ENCODE peak calls at places on chromosomes 2 and 18, in seven cellular contexts. B, D, J, S, V, I and H are unnamed samples.

GRCh38 chr18:8814206-8814605 is 108.8 kb downstream of the MTCL1 start:
- DNase-seq in B (no peak), D (no peak), J (no peak), S (no peak), V (peak; percentile 19), I (no peak), H (no peak)

GRCh38 chr2:69946351-69947077 is 14.9 kb downstream of the ASPRV1 start:
- DNase-seq in B (no peak), D (peak; percentile 44), J (peak; percentile 60), S (no peak), V (peak; percentile 64), I (no peak), H (no peak)

GRCh38 chr2:187360286-187360685 is 87.8 kb downstream of the CALCRL start:
- DNase-seq in B (no peak), D (no peak), J (no peak), S (no peak), V (peak; percentile 70), I (no peak), H (no peak)

GRCh38 chr2:239326831-239327535 is 73.8 kb downstream of the HDAC4 start:
- DNase-seq in B (no peak), D (no peak), J (no peak), S (peak; percentile 80), V (peak; percentile 33), I (no peak), H (no peak)

GRCh38 chr2:163462993-163463392 is 272.8 kb downstream of the FIGN start:
- DNase-seq in B (no peak), D (no peak), J (no peak), S (no peak), V (no peak), I (no peak), H (no peak)

GRCh38 chr2:3179208-3179607 is 198.4 kb downstream of the EIPR1 start:
- DNase-seq in B (no peak), D (peak; percentile 32), J (no peak), S (no peak), V (no peak), I (no peak), H (no peak)

GRCh38 chr2:82316573-82317371 is 2012.2 kb upstream of the LRRTM1 start:
- DNase-seq in B (no peak), D (no peak), J (no peak), S (no peak), V (no peak), I (no peak), H (no peak)

GRCh38 chr2:162333968-162334367 is 10.0 kb upstream of the GCA start:
- DNase-seq in B (no peak), D (peak; percentile 38), J (no peak), S (no peak), V (peak; percentile 36), I (no peak), H (no peak)

GRCh38 chr2:174485763-174486613 is 841 bp downstream of the GPR155 start:
- DNase-seq in B (peak; percentile 30), D (peak; percentile 36), J (no peak), S (no peak), V (peak; percentile 47), I (no peak), H (peak; percentile 30)

GRCh38 chr2:54308186-54308585 is 52.2 kb upstream of the TSPYL6 start:
- DNase-seq in B (no peak), D (no peak), J (no peak), S (no peak), V (no peak), I (no peak), H (no peak)

GRCh38 chr2:99398303-99398702 is 61.1 kb downstream of the EIF5B start:
- DNase-seq in B (no peak), D (no peak), J (no peak), S (no peak), V (no peak), I (no peak), H (no peak)

GRCh38 chr2:148876589-148877402 is 1.8 kb downstream of the KIF5C start:
- DNase-seq in B (no peak), D (peak; percentile 20), J (no peak), S (peak; percentile 55), V (no peak), I (peak; percentile 24), H (peak; percentile 18)

GRCh38 chr18:46461993-46462392 is 195.0 kb downstream of the LOXHD1 start:
- DNase-seq in B (no peak), D (no peak), J (no peak), S (no peak), V (no peak), I (no peak), H (no peak)

GRCh38 chr18:6601241-6601640 is 128.3 kb upstream of the ARHGAP28 start:
- DNase-seq in B (no peak), D (no peak), J (no peak), S (no peak), V (no peak), I (no peak), H (no peak)

GRCh38 chr2:188369365-188369764 is 77.7 kb downstream of the GULP1 start:
- DNase-seq in B (no peak), D (peak; percentile 21), J (peak; percentile 26), S (no peak), V (peak; percentile 70), I (no peak), H (no peak)

GRCh38 chr2:72931280-72931910 is 14.1 kb downstream of the EMX1 start:
- DNase-seq in B (no peak), D (no peak), J (no peak), S (peak; percentile 19), V (peak; percentile 51), I (no peak), H (peak; percentile 4)

GRCh38 chr2:173815778-173816177 is 149.4 kb downstream of the SP3 start:
- DNase-seq in B (no peak), D (no peak), J (no peak), S (no peak), V (no peak), I (no peak), H (no peak)

GRCh38 chr2:143928613-143929012 is 591.3 kb downstream of the ZEB2 start:
- DNase-seq in B (no peak), D (no peak), J (no peak), S (no peak), V (no peak), I (no peak), H (no peak)

GRCh38 chr2:17605691-17606090 is 65.2 kb downstream of the VSNL1 start:
- DNase-seq in B (no peak), D (no peak), J (no peak), S (no peak), V (no peak), I (no peak), H (no peak)

GRCh38 chr2:226652388-226652787 is 147.2 kb downstream of the IRS1 start:
- DNase-seq in B (no peak), D (no peak), J (no peak), S (no peak), V (peak; percentile 97), I (no peak), H (no peak)

GRCh38 chr2:112996635-112997034 is 8.6 kb upstream of the IL36A start:
- DNase-seq in B (no peak), D (peak; percentile 15), J (no peak), S (no peak), V (no peak), I (no peak), H (no peak)

GRCh38 chr2:202178342-202178958 is 59.9 kb downstream of the SUMO1 start:
- DNase-seq in B (peak; percentile 43), D (peak; percentile 67), J (peak; percentile 51), S (no peak), V (peak; percentile 75), I (peak; percentile 41), H (no peak)

DNA sequence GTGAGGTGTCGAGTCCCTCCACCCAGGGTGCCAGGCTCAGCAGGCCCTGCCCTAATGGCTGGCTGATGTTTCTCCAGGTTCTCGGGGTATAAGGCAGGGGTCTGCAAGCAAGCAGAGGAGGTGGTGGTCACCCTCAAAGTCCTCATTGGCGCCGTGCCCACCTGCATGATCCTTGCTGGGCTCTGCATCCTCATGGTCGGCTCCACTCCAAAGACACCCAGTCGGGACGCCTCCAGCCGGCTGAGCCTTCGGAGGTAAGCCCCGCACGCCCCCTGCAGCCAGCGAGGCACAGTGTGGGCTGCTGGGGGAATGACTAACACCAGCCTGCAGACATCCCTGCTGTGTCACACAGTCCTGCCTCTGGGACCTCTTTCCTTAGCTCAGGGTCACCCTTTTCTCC is 14.1 kb downstream of the MFSD2B start:
- DNase-seq in B (no peak), D (no peak), J (peak; percentile 62), S (peak; percentile 60), V (peak; percentile 59), I (no peak), H (no peak)
- TF ChIP-seq CTCF in B (no peak), D (no peak), J (peak; percentile 58), S (no peak), V (peak; percentile 51), I (peak; percentile 39), H (no peak)

GRCh38 chr2:169160926-169161481 is 91.6 kb downstream of the DHRS9 start:
- DNase-seq in B (no peak), D (no peak), J (no peak), S (no peak), V (no peak), I (no peak), H (no peak)
- TF ChIP-seq CTCF in B (no peak), D (no peak), J (no peak), S (no peak), V (no peak), I (no peak), H (no peak)

GRCh38 chr2:74261204-74261864 is 62.9 kb downstream of the MTHFD2 start:
- DNase-seq in B (peak; percentile 21), D (no peak), J (peak; percentile 50), S (no peak), V (peak; percentile 20), I (peak; percentile 24), H (no peak)
- TF ChIP-seq CTCF in B (peak; percentile 29), D (peak; percentile 36), J (peak; percentile 64), S (peak; percentile 51), V (peak; percentile 41), I (peak; percentile 50), H (no peak)

GRCh38 chr2:12416600-12416999 is 300.1 kb upstream of the TRIB2 start:
- DNase-seq in B (peak; percentile 28), D (peak; percentile 7), J (no peak), S (no peak), V (peak; percentile 75), I (no peak), H (peak; percentile 22)
- TF ChIP-seq CTCF in B (peak; percentile 32), D (peak; percentile 60), J (no peak), S (peak; percentile 42), V (peak; percentile 71), I (peak; percentile 43), H (no peak)